ENCODE peak calls at places on chromosomes 6 and 20, in eight cellular contexts. B is prostate gland; J is CD8-positive, alpha-beta T cell; U is lung; H is GM13977; Z is endothelial cell; M is Peyer's patch; E is body of pancreas. C is an unnamed sample.

GRCh38 chr6:29967379-29968010 is 25.2 kb downstream of the HLA-A start:
- DNase-seq in E (peak), J (no peak), U (peak), Z (no peak), H (no peak), B (no peak), M (peak), C (no peak)

GRCh38 chr6:29011276-29011734 is 6.2 kb upstream of the ZNF311 start:
- DNase-seq in Z (peak), J (peak), H (peak), E (peak), B (peak), U (no peak), M (peak), C (no peak)

GRCh38 chr6:27312146-27312949 is at the start of gene POM121L2:
- DNase-seq in H (peak), B (peak), Z (peak), J (peak), E (peak), U (peak), M (peak), C (peak)

GRCh38 chr6:170017603-170018274 is 266.3 kb downstream of the ERMARD start:
- DNase-seq in U (no peak), B (no peak), J (no peak), H (no peak), M (no peak), E (no peak), Z (no peak), C (no peak)

GRCh38 chr6:32689531-32690505 is 23.4 kb upstream of the HLA-DQB1 start:
- DNase-seq in H (peak), B (no peak), U (no peak), Z (no peak), J (no peak), E (no peak), M (peak), C (no peak)

GRCh38 chr6:167523426-167523825 is 198.5 kb downstream of the TTLL2 start:
- DNase-seq in H (no peak), M (no peak), U (no peak), B (no peak), J (no peak), E (no peak), Z (no peak), C (no peak)

GRCh38 chr6:44431118-44431725 is 43.7 kb downstream of the CDC5L start:
- DNase-seq in U (peak), H (peak), J (peak), B (peak), E (peak), Z (peak), M (peak), C (no peak)

GRCh38 chr20:55103188-55103587 is 627.8 kb downstream of the DOK5 start:
- DNase-seq in E (no peak), Z (no peak), M (peak), B (no peak), J (no peak), H (no peak), U (no peak), C (no peak)

GRCh38 chr20:24838551-24839530 is 110.2 kb upstream of the CST7 start:
- DNase-seq in U (no peak), B (no peak), H (no peak), E (no peak), M (no peak), Z (no peak), J (no peak), C (no peak)

GRCh38 chr20:8434326-8434876 is 302.3 kb downstream of the PLCB1 start:
- DNase-seq in E (no peak), Z (no peak), B (no peak), U (no peak), J (no peak), H (no peak), M (no peak), C (no peak)

GRCh38 chr6:6746334-6746969 is 157.9 kb downstream of the LY86 start:
- DNase-seq in H (no peak), U (no peak), M (no peak), J (no peak), E (no peak), Z (no peak), B (no peak), C (no peak)

GRCh38 chr20:37442986-37443385 is 78.1 kb upstream of the NNAT start:
- DNase-seq in H (no peak), E (no peak), Z (no peak), J (no peak), B (no peak), M (no peak), U (no peak), C (no peak)

GRCh38 chr20:36314734-36315544 is 8.8 kb downstream of the DLGAP4 start:
- DNase-seq in B (no peak), E (no peak), U (no peak), M (no peak), Z (no peak), J (no peak), H (no peak), C (no peak)

GRCh38 chr6:26187981-26188635 is 100.9 kb downstream of the HFE start:
- DNase-seq in B (no peak), E (peak), H (no peak), J (peak), Z (no peak), M (peak), U (no peak), C (no peak)

GRCh38 chr6:122258843-122259242 is 140.6 kb upstream of the HSF2 start:
- DNase-seq in H (no peak), M (no peak), E (no peak), B (no peak), Z (no peak), U (no peak), J (no peak), C (no peak)

GRCh38 chr6:104003803-104004516 is 855.8 kb downstream of the HACE1 start:
- DNase-seq in B (no peak), Z (no peak), H (no peak), E (no peak), M (no peak), J (no peak), U (no peak), C (no peak)
- TF ChIP-seq CTCF in B (no peak), Z (no peak), H (no peak), E (peak), M (no peak), J (no peak), U (no peak), C (no peak)

GRCh38 chr6:99241905-99242534 is 107.5 kb downstream of the FAXC start:
- DNase-seq in E (peak), Z (peak), M (no peak), B (peak), U (no peak), H (peak), J (no peak), C (no peak)
- TF ChIP-seq CTCF in E (peak), Z (peak), M (no peak), B (no peak), U (no peak), H (peak), J (no peak), C (no peak)

DNA sequence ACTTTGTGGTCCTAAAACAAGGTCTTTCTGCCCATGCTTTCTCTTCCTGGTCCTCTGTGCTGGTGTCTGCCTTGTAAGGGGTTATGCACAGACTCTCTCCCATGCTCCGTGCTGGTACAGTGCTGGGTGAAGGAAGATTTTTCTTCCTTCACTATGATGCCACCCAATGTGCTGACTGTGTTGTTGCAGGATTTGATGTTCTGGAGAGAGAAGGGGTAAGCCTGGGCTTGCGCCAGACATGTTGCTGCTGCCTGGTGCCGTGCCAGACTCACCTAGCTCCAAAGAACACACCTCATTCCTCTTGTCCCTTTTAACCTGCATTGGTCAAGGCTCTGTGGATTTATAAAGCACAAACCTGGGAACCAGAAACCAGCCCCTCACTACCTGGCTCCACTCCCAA is 28.4 kb upstream of the ARMH2 start:
- DNase-seq in Z (no peak), U (no peak), J (no peak), E (peak), B (peak), M (no peak), H (no peak), C (no peak)
- TF ChIP-seq CTCF in Z (no peak), U (no peak), J (no peak), E (peak), B (no peak), M (no peak), H (no peak), C (no peak)

DNA sequence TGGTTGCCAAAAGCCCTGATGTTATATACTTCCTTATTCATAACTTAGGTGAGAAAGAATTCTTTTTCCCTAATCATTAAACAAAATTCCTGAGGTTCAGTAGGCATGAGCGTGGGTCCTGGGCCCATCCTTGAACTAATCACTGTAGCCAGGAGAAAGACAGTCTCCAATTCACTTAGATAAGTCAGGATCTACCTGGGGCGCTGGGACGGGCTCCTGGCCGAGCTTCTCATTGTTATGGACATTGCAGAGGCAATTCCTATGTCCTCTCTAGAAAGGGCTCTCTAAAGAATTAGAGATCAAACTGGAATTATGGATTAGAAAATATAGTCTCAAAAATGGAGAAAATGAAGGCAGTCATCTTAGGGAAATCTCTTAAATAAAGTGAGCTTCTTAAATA is 134.2 kb downstream of the KIF6 start:
- DNase-seq in E (no peak), J (no peak), Z (no peak), U (no peak), M (no peak), B (no peak), H (no peak), C (no peak)
- TF ChIP-seq CTCF in E (no peak), J (no peak), Z (no peak), U (no peak), M (no peak), B (no peak), H (no peak), C (no peak)

DNA sequence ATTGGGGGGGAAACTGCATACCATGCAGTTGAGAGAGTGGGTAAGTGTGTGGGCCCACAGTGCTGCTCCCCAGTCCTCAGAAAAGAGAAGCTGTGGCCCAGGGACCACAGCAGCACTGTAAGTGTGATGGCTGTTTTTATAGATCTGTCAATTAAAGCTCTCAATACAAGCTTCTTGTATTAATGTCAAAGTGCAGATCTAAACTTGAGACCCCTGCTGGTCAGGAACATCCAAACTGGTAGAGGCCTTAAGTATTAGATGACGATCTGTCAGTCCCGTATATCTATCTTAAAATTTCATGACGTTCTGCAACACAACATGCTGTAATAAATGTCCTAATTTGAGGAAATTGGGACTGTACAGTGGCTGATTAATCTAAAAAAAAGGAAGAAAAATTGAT is 74.8 kb downstream of the TULP4 start:
- DNase-seq in Z (no peak), M (no peak), B (no peak), J (no peak), E (peak), H (no peak), U (no peak), C (no peak)
- TF ChIP-seq CTCF in Z (no peak), M (peak), B (no peak), J (peak), E (peak), H (peak), U (no peak), C (no peak)

DNA sequence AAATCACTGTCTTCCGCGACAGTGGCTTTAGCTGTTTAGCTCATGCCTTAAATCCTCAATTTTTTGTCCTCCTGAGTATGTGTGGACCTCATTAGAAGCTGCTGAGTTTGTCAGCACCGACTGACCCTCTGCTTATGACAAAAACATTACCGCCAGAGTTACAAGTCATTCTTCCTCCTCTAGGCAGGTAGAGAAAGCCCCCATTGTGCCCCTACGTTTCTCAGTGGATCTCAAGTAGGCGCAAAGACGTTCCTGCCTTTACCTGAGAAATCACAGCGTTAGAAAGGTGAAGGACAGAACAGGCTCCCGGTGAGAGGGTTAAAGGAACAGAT is 227.3 kb upstream of the PDE10A start:
- DNase-seq in Z (no peak), U (no peak), J (no peak), H (no peak), B (no peak), M (no peak), E (no peak), C (no peak)
- TF ChIP-seq CTCF in Z (no peak), U (no peak), J (no peak), H (no peak), B (no peak), M (no peak), E (no peak), C (no peak)

DNA sequence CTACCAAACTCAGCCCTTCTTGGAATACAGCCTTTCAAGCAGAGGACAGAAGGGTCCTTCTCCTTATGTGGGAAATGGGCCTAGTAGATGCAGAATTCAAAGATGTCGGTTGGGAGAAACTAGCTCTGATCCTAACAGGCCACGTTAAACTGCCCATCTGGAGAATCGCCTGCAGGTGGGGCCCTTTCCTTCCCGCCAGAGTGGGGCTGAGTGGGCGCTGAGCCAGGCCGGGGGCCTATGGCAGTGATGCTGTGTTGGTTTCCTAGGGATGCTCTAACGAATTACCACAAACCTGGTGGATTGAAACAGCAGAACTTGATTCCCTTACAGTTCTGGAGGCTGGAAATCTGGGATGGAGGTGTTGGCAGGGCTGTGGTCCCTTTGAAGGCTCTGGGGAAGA is 9.1 kb downstream of the MAPK13 start:
- DNase-seq in E (no peak), M (no peak), U (no peak), B (no peak), H (no peak), Z (peak), J (peak), C (no peak)
- TF ChIP-seq CTCF in E (peak), M (peak), U (no peak), B (no peak), H (peak), Z (no peak), J (no peak), C (no peak)

GRCh38 chr6:84348801-84349200 is 121.4 kb upstream of the CEP162 start:
- DNase-seq in H (no peak), M (no peak), U (no peak), J (no peak), Z (no peak), B (no peak), E (no peak), C (no peak)

GRCh38 chr6:84350397-84350796 is 123.0 kb upstream of the CEP162 start:
- DNase-seq in E (no peak), Z (no peak), U (no peak), H (no peak), M (no peak), B (no peak), J (no peak), C (no peak)

GRCh38 chr6:84349542-84349941 is 122.1 kb upstream of the CEP162 start:
- DNase-seq in J (no peak), B (no peak), U (no peak), M (no peak), H (no peak), E (no peak), Z (no peak), C (no peak)

GRCh38 chr6:84344005-84344404 is 116.6 kb upstream of the CEP162 start:
- DNase-seq in J (no peak), E (no peak), B (no peak), M (no peak), U (no peak), Z (no peak), H (no peak), C (no peak)

DNA sequence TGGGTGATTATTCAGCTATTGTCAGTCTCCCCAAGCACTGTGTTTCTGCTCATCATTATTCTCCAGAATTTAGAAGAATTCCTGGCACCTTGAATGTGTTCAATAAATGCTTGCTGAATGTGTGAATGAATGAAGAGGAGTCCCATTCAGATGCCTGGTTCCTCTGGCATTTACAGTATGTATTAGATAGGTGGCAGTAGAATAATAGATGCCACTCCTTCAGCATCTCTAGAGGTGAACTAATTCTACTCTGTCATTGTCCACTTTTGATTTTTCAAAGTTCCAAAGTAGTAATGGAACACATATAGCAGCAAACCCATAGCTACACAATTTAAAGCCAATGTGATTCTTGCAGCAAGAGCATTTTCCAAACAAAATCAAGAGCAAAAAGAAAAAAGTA is 118.9 kb upstream of the CEP162 start:
- DNase-seq in U (no peak), B (no peak), E (no peak), M (no peak), H (no peak), J (no peak), Z (no peak), C (no peak)
- TF ChIP-seq CTCF in U (no peak), B (no peak), E (no peak), M (no peak), H (no peak), J (no peak), Z (no peak), C (no peak)